ENCODE peak calls at places on chromosomes 13 and 19, in eight cellular contexts. S is GF-D8; T is ELR; Z is CD4-positive, alpha-beta T cell; C is EL; D is AG09309; P is putamen; N is stimulated activated CD4-positive, alpha-beta T cell treated with anti-CD3 and anti-CD28 coated beads, Interleukin-12 subunit alpha, Interleukin-12 subunit beta, amount 100 ng/mL, for 4 hours. Y is an unnamed sample.

GRCh38 chr19:13428352-13428751 is 77.9 kb downstream of the CACNA1A start:
- DNase-seq in S (no peak), D (no peak), N (no peak), P (no peak), T (peak; percentile 56), Z (peak; percentile 3), C (peak; percentile 18), Y (no peak)

GRCh38 chr19:37817180-37817911 is 38.0 kb upstream of the ZNF573 start:
- DNase-seq in S (no peak), D (no peak), N (peak; percentile 29), T (peak; percentile 3), C (peak; percentile 41), Z (no peak), P (peak; percentile 61), Y (peak; percentile 71)

GRCh38 chr13:61685683-61686013 is 270.0 kb upstream of the PCDH20 start:
- DNase-seq in T (peak; percentile 2), S (no peak), P (peak; percentile 18), D (no peak), Z (no peak), N (no peak), C (no peak), Y (no peak)

GRCh38 chr13:85608255-85608829 is 190.9 kb downstream of the SLITRK6 start:
- DNase-seq in C (no peak), P (no peak), N (no peak), S (no peak), D (no peak), Z (no peak), T (no peak), Y (no peak)

GRCh38 chr19:37975596-37976515 is 68.8 kb downstream of the SIPA1L3 start:
- DNase-seq in N (no peak), D (no peak), T (no peak), S (no peak), Z (no peak), P (no peak), C (no peak), Y (no peak)

GRCh38 chr19:42397315-42398166 is 7.4 kb upstream of the CNFN start:
- DNase-seq in P (no peak), N (no peak), C (no peak), S (no peak), D (no peak), T (no peak), Z (no peak), Y (no peak)

GRCh38 chr13:40026174-40026585 is 370.7 kb downstream of the COG6 start:
- DNase-seq in S (no peak), C (no peak), T (no peak), D (no peak), N (peak; percentile 42), Z (peak; percentile 2), P (no peak), Y (no peak)

GRCh38 chr13:80877944-80878241 is 537.0 kb upstream of the SPRY2 start:
- DNase-seq in C (no peak), T (no peak), Z (no peak), S (no peak), N (no peak), D (no peak), P (no peak), Y (no peak)

GRCh38 chr13:26186141-26186870 is 35.8 kb downstream of the RNF6 start:
- DNase-seq in D (peak; percentile 49), P (peak; percentile 86), S (peak; percentile 90), C (peak; percentile 90), T (peak; percentile 92), N (peak; percentile 86), Z (peak; percentile 87), Y (peak; percentile 37)

GRCh38 chr13:38398810-38399493 is 49.3 kb downstream of the UFM1 start:
- DNase-seq in S (peak; percentile 29), T (peak; percentile 76), C (peak; percentile 61), Z (no peak), N (no peak), D (peak; percentile 68), P (no peak), Y (no peak)

GRCh38 chr19:56111601-56112312 is 9.3 kb downstream of the ZNF787 start:
- DNase-seq in D (no peak), S (no peak), P (peak; percentile 70), N (no peak), Z (no peak), C (no peak), T (no peak), Y (no peak)

GRCh38 chr13:46197299-46197975 is 14.3 kb upstream of the LRRC63 start:
- DNase-seq in C (no peak), Z (no peak), S (no peak), P (no peak), T (no peak), N (no peak), D (peak; percentile 4), Y (no peak)

GRCh38 chr13:113924184-113924583 is 49.7 kb downstream of the C13orf46 start:
- DNase-seq in D (no peak), S (no peak), N (no peak), P (no peak), T (no peak), C (no peak), Z (no peak), Y (no peak)

GRCh38 chr19:51367565-51368365 is 1.0 kb downstream of the CLDND2 start:
- DNase-seq in D (peak; percentile 93), S (peak; percentile 97), Z (peak; percentile 94), T (peak; percentile 98), C (peak; percentile 99), P (peak; percentile 97), N (peak; percentile 98), Y (peak; percentile 94)

GRCh38 chr13:27954406-27954851 is 14.7 kb downstream of the CDX2 start:
- DNase-seq in S (no peak), C (peak; percentile 46), Z (no peak), T (peak; percentile 43), D (no peak), P (no peak), N (no peak), Y (no peak)

GRCh38 chr13:113094410-113094800 is 11.2 kb upstream of the F7 start:
- DNase-seq in S (no peak), N (no peak), Z (no peak), P (no peak), D (no peak), T (no peak), C (no peak), Y (no peak)

GRCh38 chr19:2631213-2631821 is 71.2 kb downstream of the GNG7 start:
- DNase-seq in Z (no peak), C (no peak), S (peak; percentile 17), D (no peak), N (no peak), T (peak; percentile 47), P (no peak), Y (no peak)

GRCh38 chr13:30963794-30964193 is 31.3 kb downstream of the TEX26 start:
- DNase-seq in S (no peak), T (no peak), N (no peak), D (no peak), P (no peak), Z (no peak), C (no peak), Y (no peak)

GRCh38 chr19:51589511-51589910 is 18.4 kb downstream of the ZNF175 start:
- DNase-seq in P (no peak), S (no peak), T (no peak), C (no peak), N (no peak), D (no peak), Z (no peak), Y (no peak)

GRCh38 chr13:99417151-99417820 is 84.0 kb upstream of the TM9SF2 start:
- DNase-seq in C (no peak), S (no peak), Z (no peak), N (no peak), P (no peak), D (no peak), T (no peak), Y (no peak)

GRCh38 chr13:52085416-52085815 is 43.5 kb downstream of the NEK5 start:
- DNase-seq in N (no peak), D (peak; percentile 59), P (no peak), Z (no peak), S (no peak), C (peak; percentile 33), T (peak; percentile 36), Y (no peak)

GRCh38 chr19:46985532-46986415 is 33.9 kb upstream of the NPAS1 start:
- DNase-seq in N (no peak), D (no peak), Z (no peak), T (no peak), S (no peak), P (no peak), C (no peak), Y (no peak)

GRCh38 chr19:20078696-20079095 is 896 bp downstream of the ZNF90 start:
- DNase-seq in T (peak; percentile 59), S (peak; percentile 7), D (no peak), Z (no peak), C (peak; percentile 66), N (no peak), P (peak; percentile 6), Y (peak; percentile 7)

GRCh38 chr19:36136975-36137686 is 2.7 kb upstream of the CAPNS1 start:
- DNase-seq in D (no peak), T (peak; percentile 64), S (no peak), C (peak; percentile 78), N (no peak), Z (no peak), P (no peak), Y (no peak)

GRCh38 chr19:1407662-1408299 is 395 bp downstream of the DAZAP1 start:
- DNase-seq in N (peak; percentile 33), Z (peak; percentile 22), S (no peak), T (peak; percentile 30), C (peak; percentile 37), D (no peak), P (no peak), Y (no peak)

GRCh38 chr19:48506138-48506733 is 5.4 kb downstream of the LMTK3 start:
- DNase-seq in D (peak; percentile 8), N (no peak), C (peak; percentile 65), S (peak; percentile 17), T (peak; percentile 80), P (no peak), Z (no peak), Y (no peak)